ENCODE peak calls at places on chromosomes 5 and 9, in four cellular contexts. C is head of caudate nucleus, B is anterior cingulate cortex, H is SW480. M is an unnamed sample.

GRCh38 chr5:91281409-91281808 is 101.7 kb downstream of the ARRDC3 start:
- DNase-seq in C (no peak), H (peak), B (no peak), M (no peak)

GRCh38 chr5:142059304-142059940 is 46.6 kb upstream of the GNPDA1 start:
- DNase-seq in H (no peak), C (no peak), B (no peak), M (no peak)

GRCh38 chr5:146744358-146744757 is 134.2 kb downstream of the PPP2R2B start:
- DNase-seq in H (no peak), C (peak), B (peak), M (no peak)

GRCh38 chr9:110031511-110032173 is 176.3 kb downstream of the C9orf152 start:
- DNase-seq in H (no peak), B (no peak), C (no peak), M (no peak)

GRCh38 chr5:206406-206805 is 11.5 kb downstream of the CCDC127 start:
- DNase-seq in B (no peak), C (no peak), H (no peak), M (peak)

GRCh38 chr5:73497537-73498056 is 645 bp upstream of the BTF3 start:
- DNase-seq in H (no peak), C (no peak), B (no peak), M (no peak)

GRCh38 chr9:100084145-100084478 is 14.7 kb downstream of the ERP44 start:
- DNase-seq in C (no peak), B (no peak), H (no peak), M (no peak)

GRCh38 chr9:138072897-138073296 is 195.3 kb downstream of the CACNA1B start:
- DNase-seq in B (no peak), H (no peak), C (no peak), M (no peak)

GRCh38 chr9:5425006-5425628 is 12.6 kb downstream of the PLGRKT start:
- DNase-seq in C (no peak), B (no peak), H (peak), M (no peak)

GRCh38 chr5:11540112-11540511 is 364.1 kb downstream of the CTNND2 start:
- DNase-seq in B (no peak), H (no peak), C (no peak), M (no peak)

GRCh38 chr9:134500931-134501265 is 140.7 kb upstream of the COL5A1 start:
- DNase-seq in H (no peak), B (no peak), C (no peak), M (no peak)

GRCh38 chr9:94139672-94140417 is 55.6 kb downstream of the PTPDC1 start:
- DNase-seq in C (no peak), B (no peak), H (peak), M (peak)

GRCh38 chr9:89116064-89116817 is 62.4 kb downstream of the SHC3 start:
- DNase-seq in C (no peak), B (no peak), H (no peak), M (no peak)

GRCh38 chr5:81408496-81408895 is 14.6 kb upstream of the ACOT12 start:
- DNase-seq in H (no peak), C (no peak), B (no peak), M (no peak)

GRCh38 chr5:127988149-127988755 is 95.3 kb upstream of the SLC12A2 start:
- DNase-seq in C (no peak), H (peak), B (no peak), M (peak)

GRCh38 chr5:54861212-54861894 is 124.0 kb downstream of the ESM1 start:
- DNase-seq in B (no peak), C (no peak), H (peak), M (no peak)

GRCh38 chr5:137760294-137761019 is 6.3 kb upstream of the HNRNPA0 start:
- DNase-seq in H (no peak), B (no peak), C (no peak), M (no peak)

GRCh38 chr9:83403864-83404263 is 134.3 kb downstream of the FRMD3 start:
- DNase-seq in H (no peak), C (peak), B (no peak), M (no peak)

GRCh38 chr5:57896596-57896995 is 414.0 kb upstream of the ACTBL2 start:
- DNase-seq in C (no peak), B (no peak), H (no peak), M (no peak)

GRCh38 chr5:154757647-154758406 is 2.6 kb downstream of the LARP1 start:
- DNase-seq in B (no peak), C (no peak), H (peak), M (no peak)

GRCh38 chr9:136762915-136763648 is 1.2 kb downstream of the LCN15 start:
- DNase-seq in C (no peak), B (no peak), H (no peak), M (no peak)

GRCh38 chr9:132094314-132094791 is 14.7 kb upstream of the MED27 start:
- DNase-seq in B (no peak), C (no peak), H (peak), M (no peak)